ENCODE peak calls at places on chromosomes 4 and X, in ten cellular contexts. B is endodermal cell, R is Peyer's patch, O is fibroblast of lung, I is cardiac muscle cell, P is esophagus muscularis mucosa, K is left ventricle myocardium inferior, J is brain microvascular endothelial cell, U is breast epithelium, S is right atrium auricular region. D is an unnamed sample. For H3K36me3, the result is how much of the 10 kb centered on the place peaks cover.

GRCh38 chrX:63747331-63747730 is 37.7 kb downstream of the ARHGEF9 start:
- DNase-seq in U (no peak), O (peak), P (no peak), K (no peak), B (no peak), I (peak), R (no peak), S (no peak), J (peak), D (no peak)

GRCh38 chrX:102154900-102155805 is 624 bp downstream of the BEX5 start:
- DNase-seq in O (no peak), J (no peak), B (no peak), K (no peak), S (no peak), I (no peak), R (no peak), U (no peak), P (no peak), D (no peak)

GRCh38 chr4:75179510-75179909 is 246.6 kb downstream of the PARM1 start:
- DNase-seq in O (no peak), I (no peak), J (no peak), B (no peak), U (no peak), S (no peak), P (no peak), K (no peak), R (no peak), D (no peak)

GRCh38 chr4:18540349-18540748 is 518.8 kb upstream of the LCORL start:
- DNase-seq in U (no peak), O (no peak), B (no peak), R (no peak), I (no peak), J (no peak), P (no peak), S (no peak), K (no peak), D (no peak)

GRCh38 chrX:131821945-131822622 is 201.0 kb upstream of the STK26 start:
- DNase-seq in I (no peak), S (peak), B (no peak), O (no peak), U (peak), R (no peak), J (peak), P (no peak), K (no peak), D (peak)

GRCh38 chrX:138925330-138925729 is 213.8 kb upstream of the FGF13 start:
- DNase-seq in J (no peak), U (no peak), S (no peak), R (no peak), I (peak), K (no peak), B (no peak), P (no peak), O (peak), D (no peak)

GRCh38 chr4:52545099-52546069 is 113.7 kb downstream of the USP46 start:
- DNase-seq in R (peak), P (peak), B (peak), K (peak), O (peak), S (peak), J (peak), U (peak), I (peak), D (no peak)

GRCh38 chrX:110795645-110796510 is at the start of gene CHRDL1:
- DNase-seq in U (no peak), K (peak), P (no peak), I (no peak), J (no peak), R (peak), S (no peak), B (peak), O (peak), D (no peak)

GRCh38 chr4:5541154-5541553 is 167.2 kb downstream of the EVC2 start:
- DNase-seq in S (no peak), R (no peak), J (no peak), I (no peak), B (no peak), K (no peak), U (no peak), O (no peak), P (peak), D (no peak)

GRCh38 chr4:8830611-8831200 is 40.9 kb downstream of the HMX1 start:
- DNase-seq in P (no peak), O (no peak), I (no peak), R (peak), U (no peak), S (no peak), B (peak), J (no peak), K (no peak), D (peak)

GRCh38 chr4:88522702-88523324 is 763 bp downstream of the PYURF start:
- DNase-seq in U (peak), K (peak), I (peak), S (no peak), B (peak), R (peak), O (peak), P (no peak), J (peak), D (no peak)

GRCh38 chr4:143443728-143444127 is 69.8 kb upstream of the SMARCA5 start:
- DNase-seq in O (no peak), B (no peak), I (no peak), J (no peak), S (no peak), R (no peak), P (no peak), U (no peak), K (no peak), D (no peak)

GRCh38 chr4:22688236-22688635 is 4.5 kb upstream of the GBA3 start:
- DNase-seq in K (no peak), U (no peak), B (no peak), I (peak), J (peak), P (no peak), O (no peak), R (no peak), S (no peak), D (no peak)

GRCh38 chrX:11899091-11899490 is 141.1 kb downstream of the MSL3 start:
- DNase-seq in I (peak), J (peak), O (peak), U (no peak), S (no peak), B (no peak), K (no peak), R (no peak), P (no peak), D (no peak)

GRCh38 chr4:80173387-80173786 is 23.9 kb upstream of the PRDM8 start:
- DNase-seq in J (peak), U (no peak), B (no peak), R (no peak), O (no peak), I (peak), S (no peak), P (no peak), K (no peak), D (no peak)

GRCh38 chr4:60992037-60992436 is 208.1 kb upstream of the ADGRL3 start:
- DNase-seq in B (no peak), P (no peak), U (no peak), R (no peak), K (no peak), S (no peak), O (no peak), I (no peak), J (peak), D (no peak)

GRCh38 chr4:992297-993110 is 700 bp downstream of the SLC26A1 start:
- DNase-seq in J (no peak), R (peak), B (no peak), S (no peak), O (no peak), I (no peak), P (no peak), U (peak), K (no peak), D (no peak)

GRCh38 chr4:119739796-119740195 is 111.2 kb upstream of the PDE5A start:
- DNase-seq in P (no peak), O (no peak), S (no peak), K (no peak), B (no peak), U (no peak), I (no peak), R (no peak), J (no peak), D (no peak)

GRCh38 chr4:56619160-56619559 is 61.9 kb downstream of the HOPX start:
- DNase-seq in P (no peak), O (peak), R (no peak), K (no peak), U (no peak), J (peak), I (peak), B (no peak), S (no peak), D (no peak)

GRCh38 chr4:170662250-170662649 is 572.5 kb upstream of the AADAT start:
- DNase-seq in U (no peak), J (no peak), R (no peak), I (no peak), P (no peak), B (peak), K (no peak), S (no peak), O (no peak), D (no peak)

GRCh38 chr4:23070848-23071570 is 378.3 kb downstream of the GBA3 start:
- DNase-seq in R (no peak), S (no peak), P (no peak), J (no peak), U (no peak), O (no peak), K (no peak), I (no peak), B (no peak), D (no peak)

GRCh38 chr4:78645853-78646757 is 94.5 kb downstream of the ANXA3 start:
- DNase-seq in B (no peak), J (peak), U (peak), P (peak), O (peak), I (peak), R (no peak), S (peak), K (peak), D (no peak)

GRCh38 chrX:47358387-47359065 is 11.9 kb upstream of the ZNF157 start:
- DNase-seq in R (no peak), I (no peak), K (no peak), B (no peak), J (no peak), O (no peak), P (no peak), S (no peak), U (no peak), D (no peak)

GRCh38 chrX:115625577-115626301 is 64.8 kb downstream of the PLS3 start:
- DNase-seq in S (no peak), B (no peak), U (no peak), P (no peak), K (no peak), O (peak), I (peak), J (no peak), R (no peak), D (no peak)

GRCh38 chr4:95428216-95429085 is 120.3 kb downstream of the UNC5C start:
- DNase-seq in R (no peak), K (no peak), O (peak), J (no peak), S (no peak), B (no peak), P (no peak), I (no peak), U (no peak), D (no peak)

GRCh38 chrX:69214463-69214862 is 49.2 kb upstream of the PJA1 start:
- DNase-seq in J (no peak), K (no peak), R (no peak), I (no peak), O (no peak), S (no peak), B (no peak), U (no peak), P (no peak), D (no peak)

GRCh38 chr4:39046243-39046642 is 14.0 kb upstream of the TMEM156 start:
- DNase-seq in U (no peak), S (no peak), K (no peak), J (peak), P (no peak), O (no peak), R (no peak), B (no peak), I (peak), D (no peak)

GRCh38 chr4:152103181-152103901 is 342.5 kb upstream of the GATB start:
- DNase-seq in I (no peak), O (no peak), K (no peak), P (peak), S (no peak), R (no peak), J (no peak), B (no peak), U (no peak), D (no peak)

GRCh38 chrX:7690842-7691241 is 152.1 kb upstream of the VCX start:
- DNase-seq in K (no peak), P (no peak), S (no peak), B (peak), O (no peak), J (no peak), U (no peak), R (no peak), I (no peak), D (no peak)

GRCh38 chr4:112895785-112896184 is 153.7 kb upstream of the ANK2 start:
- DNase-seq in O (peak), U (no peak), K (no peak), B (peak), I (no peak), J (no peak), P (no peak), S (no peak), R (no peak), D (no peak)

GRCh38 chr4:183099537-183100297 is 660 bp downstream of the WWC2 start:
- DNase-seq in B (peak), K (peak), S (no peak), P (no peak), J (no peak), U (no peak), R (peak), O (no peak), I (no peak), D (no peak)

GRCh38 chr4:134028411-134028810 is 173.2 kb downstream of the PABPC4L start:
- DNase-seq in B (no peak), P (no peak), K (no peak), I (peak), J (no peak), R (no peak), U (no peak), O (no peak), S (no peak), D (no peak)

GRCh38 chr4:46329118-46329976 is 60.6 kb downstream of the GABRA2 start:
- DNase-seq in B (peak), I (peak), S (no peak), J (no peak), O (peak), R (no peak), P (no peak), K (no peak), U (no peak), D (no peak)

GRCh38 chr4:1922826-1923225 is 51.6 kb downstream of the NSD2 start:
- DNase-seq in P (no peak), U (no peak), J (no peak), B (no peak), O (no peak), K (no peak), R (no peak), I (no peak), S (no peak), D (no peak)

GRCh38 chr4:11073621-11074051 is 355.1 kb downstream of the HS3ST1 start:
- DNase-seq in S (peak), I (peak), R (no peak), U (no peak), J (peak), O (peak), B (peak), P (no peak), K (peak), D (no peak)

GRCh38 chr4:177194906-177195305 is 114.8 kb upstream of the NEIL3 start:
- DNase-seq in K (no peak), U (no peak), P (no peak), I (no peak), B (no peak), J (no peak), S (no peak), O (no peak), R (no peak), D (no peak)

GRCh38 chr4:177187371-177187770 is 122.3 kb upstream of the NEIL3 start:
- DNase-seq in R (no peak), J (no peak), S (no peak), I (no peak), O (peak), K (no peak), B (no peak), P (no peak), U (no peak), D (no peak)

GRCh38 chr4:177185579-177185978 is 124.1 kb upstream of the NEIL3 start:
- DNase-seq in S (no peak), I (no peak), O (no peak), P (no peak), B (no peak), K (no peak), U (no peak), R (no peak), J (no peak), D (no peak)

GRCh38 chr4:177191586-177191985 is 118.1 kb upstream of the NEIL3 start:
- DNase-seq in I (no peak), K (no peak), R (no peak), B (no peak), O (no peak), U (no peak), J (no peak), S (no peak), P (no peak), D (no peak)

GRCh38 chr4:177190995-177191568 is 118.6 kb upstream of the NEIL3 start:
- DNase-seq in I (peak), B (no peak), P (no peak), U (no peak), J (peak), S (no peak), R (no peak), K (no peak), O (no peak), D (no peak)
- H3K27ac ChIP-seq in I (no peak), B (peak), P (no peak), U (no peak), J (no peak), S (no peak), R (no peak), K (no peak), O (no peak), D (peak)

GRCh38 chrX:153951683-153952372 is 7.4 kb upstream of the RENBP start:
- DNase-seq in O (no peak), U (no peak), I (no peak), J (no peak), S (no peak), K (no peak), R (no peak), B (no peak), P (no peak), D (no peak)

GRCh38 chrX:153948002-153948466 is 3.6 kb upstream of the RENBP start:
- DNase-seq in K (no peak), J (no peak), P (no peak), B (no peak), S (no peak), I (no peak), U (no peak), O (no peak), R (no peak), D (no peak)

GRCh38 chrX:153946910-153947769 is 2.7 kb upstream of the RENBP start:
- DNase-seq in R (peak), B (peak), O (peak), P (no peak), I (peak), J (peak), S (peak), U (no peak), K (peak), D (no peak)

GRCh38 chrX:153945956-153946909 is 1.8 kb upstream of the RENBP start:
- DNase-seq in S (no peak), K (no peak), J (no peak), U (no peak), R (no peak), O (no peak), B (no peak), P (no peak), I (no peak), D (no peak)

GRCh38 chrX:153948847-153949819 is 4.7 kb upstream of the RENBP start:
- DNase-seq in K (no peak), P (no peak), J (no peak), B (no peak), O (no peak), U (no peak), S (no peak), R (no peak), I (no peak), D (no peak)
- H3K36me3 ChIP-seq in K (under half), P (under half), J (under half), B (under half), O (under half), U (under half), S (under half), R (under half), I (under half), D (under half)

DNA sequence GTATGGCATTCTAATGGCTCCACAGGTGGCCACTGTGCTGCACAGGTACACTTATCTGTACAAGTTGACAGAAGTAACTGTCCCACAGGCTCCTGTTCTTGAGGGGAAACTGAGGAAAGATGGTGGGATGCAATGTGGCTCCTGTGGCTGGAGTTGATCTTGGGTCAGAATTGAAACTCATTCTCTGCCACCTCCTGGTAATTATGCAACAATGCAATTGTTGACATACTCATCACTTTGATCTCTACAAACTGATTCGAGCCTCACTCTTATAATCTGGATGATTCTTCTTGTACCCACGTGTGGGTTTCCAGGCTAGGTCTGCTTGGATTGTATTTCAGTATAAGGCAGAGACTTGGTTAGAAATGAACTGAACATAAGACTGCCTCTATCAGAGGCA is 148.8 kb downstream of the CCNG2 start:
- DNase-seq in P (no peak), S (no peak), O (no peak), K (no peak), R (no peak), B (no peak), I (no peak), J (no peak), U (no peak), D (no peak)
- TF ChIP-seq CTCF in P (no peak), S (no peak), O (no peak), K (no peak), R (no peak), B (peak), I (no peak), J (no peak), U (no peak), D (no peak)

DNA sequence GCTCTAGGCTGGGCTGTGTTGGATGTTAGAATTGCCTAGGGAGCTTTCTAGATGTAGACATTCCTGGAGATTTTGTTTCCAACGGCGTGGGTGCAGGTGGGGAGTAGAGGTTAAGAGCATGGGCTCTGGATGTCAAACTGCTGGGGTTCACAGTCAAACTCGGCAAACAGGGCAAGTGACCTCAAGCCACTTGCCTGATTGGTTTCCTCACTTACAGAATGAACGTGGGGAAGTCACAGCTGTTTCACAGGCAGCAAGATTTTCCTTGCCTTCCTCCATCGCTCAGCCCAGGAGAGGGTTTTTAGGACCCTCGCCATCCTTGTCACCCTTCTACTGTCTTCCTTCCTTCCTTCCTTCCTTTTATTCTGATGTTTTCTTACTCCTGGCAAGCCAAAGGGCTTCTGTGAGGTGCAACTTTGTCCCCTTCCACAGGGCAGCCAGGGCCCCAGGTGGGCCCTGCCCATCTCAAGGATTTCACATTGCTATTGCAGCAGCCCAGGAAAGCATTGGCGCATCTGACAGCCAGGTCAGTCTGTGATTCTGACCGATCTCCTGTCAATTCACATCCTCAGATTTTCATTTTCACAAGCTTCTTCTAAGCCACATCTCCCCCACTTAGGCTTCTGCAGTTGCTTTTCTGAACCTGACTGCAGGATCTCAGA is 7.0 kb downstream of the RTL5 start:
- DNase-seq in S (no peak), O (no peak), P (no peak), J (no peak), K (no peak), U (no peak), B (peak), R (no peak), I (no peak), D (no peak)
- H3K27ac ChIP-seq in S (peak), O (no peak), P (peak), J (no peak), K (peak), U (peak), B (no peak), R (no peak), I (peak), D (peak)

DNA sequence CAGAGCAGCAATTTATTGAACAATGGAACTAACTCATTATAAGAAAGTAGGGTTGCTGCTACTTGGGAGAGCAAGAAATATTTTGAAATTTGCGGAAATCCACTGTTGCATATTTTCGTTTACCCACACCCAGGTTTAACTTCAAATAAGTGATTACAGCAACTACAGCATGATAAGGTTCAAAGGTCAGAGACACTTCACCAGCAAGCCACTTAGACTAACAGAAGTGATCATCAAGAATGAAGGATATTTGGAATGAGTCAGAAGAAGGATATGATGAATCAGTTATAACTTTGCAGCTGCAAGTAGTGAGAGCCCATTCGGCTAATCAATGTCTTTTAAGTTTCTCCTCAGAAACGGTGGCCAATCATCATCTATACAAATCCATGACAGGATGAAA is 199.3 kb downstream of the TMA16 start:
- DNase-seq in P (no peak), J (peak), I (no peak), R (no peak), B (no peak), O (peak), K (no peak), U (no peak), S (no peak), D (no peak)
- H3K36me3 ChIP-seq in P (under half), J (under half), I (under half), R (under half), B (under half), O (under half), K (under half), U (under half), S (under half), D (under half)

GRCh38 chrX:135629342-135629741 is 84.1 kb upstream of the CT45A1 start:
- DNase-seq in S (no peak), B (no peak), J (no peak), P (no peak), U (no peak), O (no peak), R (no peak), K (no peak), I (no peak), D (no peak)

GRCh38 chrX:135625995-135626394 is 87.4 kb upstream of the CT45A1 start:
- DNase-seq in B (peak), U (no peak), P (no peak), K (no peak), S (no peak), R (no peak), I (peak), J (no peak), O (no peak), D (no peak)
- TF ChIP-seq CTCF in B (peak), U (no peak), P (no peak), K (peak), S (no peak), R (no peak), I (no peak), J (no peak), O (no peak), D (no peak)

D was measured in vagina.